ENCODE peak calls at places on chromosomes 11 and 22, in four cellular contexts. B is kidney; T is CD8-positive, alpha-beta memory T cell; U is spleen. L is an unnamed sample. For H3K4me1, the result is how much of the 10 kb centered on the place peaks cover.

GRCh38 chr11:94088906-94089305 is 39.7 kb upstream of the PANX1 start:
- DNase-seq in B (no peak), U (no peak), T (no peak), L (no peak)

GRCh38 chr11:10457901-10458300 is 2.8 kb downstream of the AMPD3 start:
- DNase-seq in T (no peak), B (no peak), U (no peak), L (no peak)

GRCh38 chr22:25119609-25120008 is 80.0 kb upstream of the CRYBB3 start:
- DNase-seq in U (no peak), T (no peak), B (no peak), L (no peak)

GRCh38 chr11:57144075-57144474 is 37.7 kb upstream of the LRRC55 start:
- DNase-seq in B (no peak), T (no peak), U (no peak), L (no peak)

GRCh38 chr11:996681-997080 is 39.8 kb downstream of the MUC6 start:
- DNase-seq in U (no peak), T (no peak), B (no peak), L (no peak)

GRCh38 chr22:31343235-31344191 is 2.6 kb downstream of the PATZ1 start:
- DNase-seq in B (peak), U (peak), T (peak), L (peak)

GRCh38 chr11:103397369-103397768 is 288.1 kb downstream of the DYNC2H1 start:
- DNase-seq in T (no peak), B (no peak), U (no peak), L (no peak)

GRCh38 chr22:19066531-19067271 is 55.5 kb downstream of the DGCR2 start:
- DNase-seq in T (no peak), U (peak), B (no peak), L (peak)

GRCh38 chr11:78931891-78932290 is 357.2 kb upstream of the NARS2 start:
- DNase-seq in U (no peak), T (no peak), B (no peak), L (no peak)

GRCh38 chr11:134725939-134726639 is 314.0 kb upstream of the B3GAT1 start:
- DNase-seq in T (no peak), B (no peak), U (peak), L (no peak)

GRCh38 chr11:131486100-131486499 is 115.7 kb downstream of the NTM start:
- DNase-seq in T (no peak), U (no peak), B (no peak), L (no peak)

GRCh38 chr11:57639321-57640067 is 10.2 kb downstream of the YPEL4 start:
- DNase-seq in T (no peak), B (no peak), U (no peak), L (peak)

GRCh38 chr22:41598081-41598480 is 8.4 kb upstream of the PMM1 start:
- DNase-seq in U (peak), B (peak), T (no peak), L (peak)

GRCh38 chr22:42330953-42331525 is 60.6 kb upstream of the TCF20 start:
- DNase-seq in B (no peak), U (no peak), T (no peak), L (no peak)

GRCh38 chr11:70579376-70579955 is 181.1 kb downstream of the CTTN start:
- DNase-seq in B (no peak), U (peak), T (no peak), L (peak)

GRCh38 chr11:118202599-118203422 is 22.0 kb downstream of the JAML start:
- DNase-seq in T (peak), B (no peak), U (no peak), L (no peak)

GRCh38 chr22:44587004-44587793 is 89.2 kb upstream of the RTL6 start:
- DNase-seq in T (no peak), U (peak), B (peak), L (peak)

GRCh38 chr11:47477323-47477722 is 28.4 kb upstream of the RAPSN start:
- DNase-seq in B (no peak), U (no peak), T (no peak), L (no peak)

GRCh38 chr11:5071815-5072214 is 2.4 kb downstream of the OR52E1 start:
- DNase-seq in B (no peak), T (no peak), U (no peak), L (no peak)

DNA sequence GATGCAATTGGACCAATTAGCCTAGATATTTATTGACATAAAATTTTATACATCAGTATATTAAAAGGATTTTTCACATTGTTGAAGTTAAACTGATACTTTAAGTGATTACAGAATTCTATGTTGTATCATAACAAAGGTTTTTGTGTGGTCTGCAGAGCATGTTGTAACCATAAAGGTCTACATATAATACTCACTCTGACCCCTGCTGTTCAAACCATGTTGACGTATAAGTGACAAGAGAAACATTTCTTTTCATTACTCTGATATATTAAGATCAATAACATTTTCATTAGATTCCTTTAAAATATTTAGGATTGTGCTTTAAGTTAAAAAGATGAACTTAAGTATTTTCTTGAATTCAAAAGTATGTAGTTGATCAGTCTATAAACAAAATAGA is 63.9 kb downstream of the GAS2 start:
- DNase-seq in B (no peak), U (no peak), T (no peak), L (no peak)
- H3K4me1 ChIP-seq in B (under half), U (under half), T (under half), L (under half)

DNA sequence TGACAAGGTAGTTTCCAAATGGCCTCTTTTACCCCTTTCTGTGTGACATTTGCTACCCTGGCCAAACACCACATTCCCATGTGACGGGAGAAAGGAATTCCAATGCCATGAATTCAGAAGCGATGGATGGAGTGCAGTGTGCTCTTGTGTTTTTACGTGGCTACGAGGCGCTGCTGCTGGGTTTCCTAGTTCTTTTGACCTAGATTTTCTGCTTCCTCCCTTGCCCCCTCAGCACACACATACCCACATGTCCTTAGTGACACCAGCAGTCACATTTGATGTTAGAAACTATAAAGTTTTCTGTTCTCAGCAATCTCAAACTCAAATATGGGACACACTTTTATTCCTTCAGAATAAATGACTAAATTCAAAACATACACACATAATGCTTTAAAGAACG is 7.8 kb upstream of the TMA7B start:
- DNase-seq in B (no peak), T (no peak), U (no peak), L (no peak)
- H3K27ac ChIP-seq in B (no peak), T (no peak), U (no peak), L (no peak)

GRCh38 chr11:111735262-111736116 is 30.7 kb downstream of the PPP2R1B start:
- DNase-seq in U (peak), B (peak), T (no peak), L (peak)
- H3K4me1 ChIP-seq in U (half or more), B (half or more), T (under half), L (half or more)

DNA sequence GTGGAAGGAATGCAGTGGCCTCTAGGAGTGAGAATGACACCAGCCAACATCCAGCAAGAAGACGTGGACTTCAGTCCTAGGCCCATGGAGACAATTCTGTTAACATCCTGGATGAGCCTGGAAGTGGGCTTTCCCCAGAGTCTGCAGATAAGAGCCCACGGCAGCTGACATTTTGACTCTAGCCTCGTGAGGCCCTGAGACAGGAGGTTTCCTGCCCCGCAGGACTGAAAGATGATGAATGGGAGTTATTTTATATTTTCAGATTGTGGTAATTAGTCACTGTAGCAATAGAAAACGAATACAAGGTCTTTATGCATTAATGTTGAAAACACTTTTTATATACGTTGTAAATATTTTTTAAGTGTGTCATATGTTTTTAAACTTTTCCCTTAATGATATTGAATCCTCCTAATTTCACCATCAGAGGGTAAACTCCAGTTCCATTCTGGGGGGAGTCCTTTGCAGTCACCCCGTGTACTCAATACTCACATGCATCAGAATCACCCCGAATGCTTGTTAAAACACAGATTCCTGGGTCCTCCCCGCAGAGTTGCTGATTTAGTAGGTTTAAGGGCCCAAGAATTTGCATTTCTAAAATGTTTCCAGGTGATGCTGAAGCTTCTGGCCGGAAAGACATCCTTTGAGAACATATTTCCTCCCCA is 545 bp upstream of the TPCN2 start:
- DNase-seq in T (no peak), B (no peak), U (no peak), L (peak)
- H3K27ac ChIP-seq in T (no peak), B (no peak), U (peak), L (peak)

GRCh38 chr11:12696911-12697581 is 22.8 kb downstream of the TEAD1 start:
- DNase-seq in T (no peak), B (peak), U (no peak), L (no peak)
- H3K4me1 ChIP-seq in T (under half), B (under half), U (under half), L (under half)

GRCh38 chr11:74984070-74984469 is 4.7 kb upstream of the NEU3 start:
- DNase-seq in U (no peak), B (no peak), T (no peak), L (no peak)
- H3K27ac ChIP-seq in U (no peak), B (no peak), T (no peak), L (no peak)

DNA sequence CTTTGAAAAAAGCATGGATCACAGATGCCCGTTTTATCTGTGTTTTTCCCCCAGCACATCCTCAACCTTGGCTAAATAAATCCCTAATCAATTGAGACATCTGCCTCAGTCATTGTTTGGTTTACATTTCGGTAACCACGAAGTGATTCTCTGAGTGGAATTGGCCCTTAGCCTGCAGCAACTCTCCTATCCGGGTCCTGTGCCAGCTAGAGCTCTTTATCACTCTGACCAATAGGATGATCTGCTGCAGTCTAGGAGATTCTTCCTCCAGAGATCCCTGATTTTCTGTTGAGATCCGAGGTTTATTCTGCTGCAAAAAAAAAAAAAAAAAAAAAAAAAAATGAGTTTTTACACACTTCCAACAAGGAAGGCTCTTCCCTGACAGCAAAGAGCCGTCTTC is 137.3 kb downstream of the KCNA4 start:
- DNase-seq in T (no peak), U (no peak), B (no peak), L (no peak)
- H3K4me1 ChIP-seq in T (under half), U (under half), B (under half), L (under half)